ENCODE peak calls at places on chromosomes 11 and 22, in five cellular contexts. R is upper lobe of right lung, K is glutamatergic neuron, U is uterus, C is bronchial epithelial cell. V is an unnamed sample.

GRCh38 chr11:78504708-78505107 is 70.0 kb downstream of the NARS2 start:
- DNase-seq in C (no peak), U (no peak), R (no peak), K (no peak), V (no peak)

GRCh38 chr11:116563028-116563712 is 209.6 kb downstream of the BUD13 start:
- DNase-seq in K (peak), U (no peak), C (peak), R (peak), V (no peak)

GRCh38 chr11:72736452-72737069 is 15.6 kb downstream of the ARAP1 start:
- DNase-seq in R (peak), K (no peak), C (peak), U (no peak), V (no peak)

GRCh38 chr11:116078101-116078561 is 573.9 kb upstream of the CADM1 start:
- DNase-seq in C (no peak), U (no peak), K (peak), R (no peak), V (peak)

GRCh38 chr11:44595964-44596381 is 30.5 kb downstream of the CD82 start:
- DNase-seq in C (no peak), R (no peak), U (peak), K (no peak), V (no peak)

GRCh38 chr22:44312766-44313165 is at the start of gene SHISAL1:
- DNase-seq in R (no peak), C (no peak), U (peak), K (no peak), V (no peak)

GRCh38 chr11:47991266-47991830 is 11.0 kb downstream of the PTPRJ start:
- DNase-seq in R (peak), U (no peak), K (no peak), C (peak), V (no peak)

GRCh38 chr11:116696381-116696941 is 76.3 kb downstream of the BUD13 start:
- DNase-seq in U (peak), K (no peak), R (no peak), C (peak), V (no peak)

GRCh38 chr11:132876301-132877071 is 655.8 kb downstream of the OPCML start:
- DNase-seq in U (no peak), C (no peak), R (no peak), K (no peak), V (no peak)

GRCh38 chr11:9700105-9700801 is 36.4 kb downstream of the SWAP70 start:
- DNase-seq in C (no peak), R (no peak), U (no peak), K (no peak), V (no peak)

GRCh38 chr11:91104237-91104636 is 881.4 kb upstream of the CHORDC1 start:
- DNase-seq in R (no peak), C (peak), K (no peak), U (no peak), V (no peak)

GRCh38 chr22:21102659-21103267 is 57.0 kb downstream of the LRRC74B start:
- DNase-seq in R (peak), C (peak), K (peak), U (peak), V (peak)

GRCh38 chr11:33948494-33948893 is 56.6 kb upstream of the LMO2 start:
- DNase-seq in U (no peak), R (no peak), C (no peak), K (no peak), V (no peak)

GRCh38 chr11:942853-943252 is 17.2 kb downstream of the AP2A2 start:
- DNase-seq in R (no peak), U (no peak), C (peak), K (no peak), V (no peak)

GRCh38 chr11:91804057-91804456 is 420.6 kb upstream of the FAT3 start:
- DNase-seq in R (no peak), K (no peak), C (no peak), U (no peak), V (no peak)

GRCh38 chr11:61754534-61755482 is 2.4 kb downstream of the MYRF start:
- DNase-seq in K (no peak), C (no peak), R (peak), U (peak), V (no peak)

GRCh38 chr11:130727715-130728114 is 188.6 kb downstream of the SNX19 start:
- DNase-seq in C (no peak), K (no peak), R (no peak), U (no peak), V (no peak)
- TF ChIP-seq CTCF in C (no peak), K (no peak), R (no peak), U (no peak), V (no peak)

DNA sequence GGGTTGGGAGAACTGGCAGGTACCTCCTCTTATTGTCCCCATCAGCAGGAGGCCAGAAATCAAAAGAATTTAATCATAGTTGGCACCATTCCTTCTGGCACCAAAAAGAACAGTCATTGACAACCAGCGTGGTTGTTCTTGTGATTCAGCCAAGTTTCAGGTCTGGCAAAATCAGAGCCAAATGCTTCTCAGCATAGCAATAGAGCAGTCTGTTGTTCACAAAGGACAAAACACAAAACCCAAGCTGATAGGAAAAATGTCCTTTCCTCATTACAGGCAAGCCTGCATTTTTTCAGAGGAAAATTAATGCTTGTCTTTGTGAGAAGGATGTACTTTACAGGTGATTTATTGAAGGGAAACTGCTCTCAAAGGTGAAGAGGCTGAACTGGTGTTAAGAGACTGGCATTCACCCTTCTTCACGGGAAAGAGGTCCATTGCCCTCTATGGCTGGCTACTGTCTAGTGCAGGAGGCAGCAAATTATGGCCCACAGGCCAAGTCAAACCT is 241.8 kb upstream of the ARHGAP42 start:
- DNase-seq in U (no peak), R (no peak), C (peak), K (no peak), V (no peak)
- TF ChIP-seq CTCF in U (no peak), R (no peak), C (no peak), K (no peak), V (no peak)

DNA sequence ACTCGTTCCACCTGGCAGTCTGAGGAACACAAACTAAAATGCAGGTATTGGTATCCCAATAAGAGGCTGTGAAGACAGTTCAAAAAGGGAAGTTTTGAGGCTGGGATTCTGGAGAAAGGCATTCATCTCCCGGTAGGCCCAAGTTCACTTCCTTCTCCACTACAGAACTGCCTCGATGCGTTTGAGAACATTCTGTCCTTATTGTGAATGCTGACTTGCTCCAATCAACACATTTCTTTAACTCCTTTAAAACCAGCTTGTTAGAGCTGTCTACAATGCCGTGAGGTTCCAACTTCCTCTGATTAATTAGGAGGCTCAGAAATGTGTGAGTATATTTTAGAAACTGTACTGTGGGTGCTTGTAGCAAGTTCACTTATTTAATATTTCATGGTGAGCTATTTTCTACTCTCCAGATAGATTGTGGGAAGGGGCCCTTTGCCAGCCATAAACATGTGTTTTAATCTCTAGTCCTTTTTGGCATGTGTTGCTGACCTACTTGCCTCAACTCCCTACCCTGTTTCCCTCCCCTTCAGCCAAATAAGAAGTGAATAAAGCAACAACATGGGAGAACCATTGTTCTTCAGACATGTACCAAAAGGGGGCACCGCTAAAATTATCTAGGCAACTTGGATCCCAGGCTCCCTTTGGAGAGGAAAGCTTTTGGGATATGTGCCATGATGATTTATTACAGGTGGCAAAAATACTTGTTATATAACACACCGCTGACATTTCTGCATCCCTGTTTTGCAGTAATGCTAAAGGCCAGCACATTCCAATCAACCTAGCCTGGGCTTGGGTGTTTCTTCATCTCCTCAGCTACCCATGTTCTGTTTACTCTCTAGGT is 245.6 kb downstream of the BLID start:
- DNase-seq in C (peak), K (no peak), R (no peak), U (no peak), V (no peak)
- TF ChIP-seq CTCF in C (no peak), K (no peak), R (no peak), U (no peak), V (no peak)

GRCh38 chr11:125085301-125086081 is 22.4 kb downstream of the SLC37A2 start:
- DNase-seq in C (no peak), K (peak), U (no peak), R (peak), V (no peak)
- TF ChIP-seq CTCF in C (no peak), K (no peak), U (no peak), R (no peak), V (peak)

GRCh38 chr22:18965526-18966421 is 29.7 kb upstream of the PRODH start:
- DNase-seq in C (no peak), U (no peak), R (peak), K (no peak), V (no peak)

GRCh38 chr22:18968011-18968749 is 32.1 kb upstream of the PRODH start:
- DNase-seq in R (peak), U (no peak), K (no peak), C (no peak), V (no peak)

GRCh38 chr22:18970948-18971315 is 34.8 kb upstream of the PRODH start:
- DNase-seq in U (no peak), C (no peak), R (no peak), K (peak), V (no peak)

GRCh38 chr22:18970180-18970947 is 34.3 kb upstream of the PRODH start:
- DNase-seq in U (no peak), C (no peak), K (peak), R (peak), V (no peak)

GRCh38 chr22:18966748-18967147 is 30.7 kb upstream of the PRODH start:
- DNase-seq in C (no peak), K (no peak), U (no peak), R (peak), V (no peak)
- TF ChIP-seq CTCF in C (no peak), K (no peak), U (no peak), R (no peak), V (no peak)